ENCODE peak calls at places on chromosomes 4 and X, in four cellular contexts. Q is Calu3, Z is activated T-cell treated with anti-CD3 and anti-CD28 coated beads for 48 hours, O is keratinocyte. Y is an unnamed sample.

GRCh38 chrX:101410461-101410860 is 2.4 kb downstream of the HNRNPH2 start:
- DNase-seq in Q (no peak), Z (no peak), O (no peak), Y (no peak)

GRCh38 chr4:10063544-10064300 is 42.4 kb upstream of the SLC2A9 start:
- DNase-seq in Q (peak; percentile 16), Z (no peak), O (peak; percentile 25), Y (no peak)

GRCh38 chr4:81380364-81380853 is 91.3 kb downstream of the RASGEF1B start:
- DNase-seq in Q (no peak), Z (no peak), O (no peak), Y (no peak)

GRCh38 chr4:40361338-40361737 is 26.2 kb downstream of the CHRNA9 start:
- DNase-seq in Q (no peak), Z (no peak), O (no peak), Y (no peak)

GRCh38 chr4:78775278-78776030 is 696 bp upstream of the BMP2K start:
- DNase-seq in Q (peak; percentile 80), Z (peak; percentile 85), O (no peak), Y (peak; percentile 87)

GRCh38 chrX:11792461-11793421 is 34.7 kb downstream of the MSL3 start:
- DNase-seq in Q (no peak), Z (peak; percentile 51), O (no peak), Y (peak; percentile 66)

GRCh38 chrX:106000203-106000602 is 38.3 kb downstream of the SERPINA7 start:
- DNase-seq in Q (no peak), Z (no peak), O (no peak), Y (no peak)

GRCh38 chr4:78220283-78220682 is 163.2 kb downstream of the FRAS1 start:
- DNase-seq in Q (no peak), Z (no peak), O (peak; percentile 46), Y (no peak)

GRCh38 chrX:77668391-77669237 is 117.4 kb downstream of the ATRX start:
- DNase-seq in Q (peak; percentile 15), Z (no peak), O (no peak), Y (no peak)

Y was measured in stimulated activated CD4-positive, alpha-beta T cell treated with anti-CD3 and anti-CD28 coated beads, Interleukin-2, amount 100 ng/mL, for 24 hours.